ENCODE peak calls at places on chromosome 1, in ten cellular contexts. I is effector memory CD4-positive, alpha-beta T cell; S is GM19239; D is stimulated activated CD4-positive, alpha-beta T cell treated with anti-CD3 and anti-CD28 coated beads, Interleukin-2, amount 100 ng/mL, for 48 hours; R is adrenal gland; V is caudate nucleus; M is NCI-H2171 treated with DMSO at 0.1 percent for 48 hours; K is dorsolateral prefrontal cortex; C is NCI-H2107; G is activated CD4-positive, CD25-positive, alpha-beta regulatory T cell. N is an unnamed sample.
A peak's percentile ranks its signal among the peaks of the same experiment; 100 is the strongest.

GRCh38 chr1:68116643-68117235 is 66.3 kb upstream of the DIRAS3 start:
- DNase-seq in I (peak; percentile 16), S (peak; percentile 5), D (peak; percentile 41), R (peak; percentile 54), V (peak; percentile 26), M (peak; percentile 50), K (no peak), C (peak; percentile 33), G (no peak), N (no peak)

GRCh38 chr1:109927908-109928307 is 17.3 kb downstream of the CSF1 start:
- DNase-seq in I (no peak), S (no peak), D (no peak), R (peak; percentile 60), V (no peak), M (no peak), K (peak; percentile 54), C (no peak), G (no peak), N (peak; percentile 23)

GRCh38 chr1:5120559-5120958 is 466.1 kb downstream of the AJAP1 start:
- DNase-seq in I (no peak), S (no peak), D (no peak), R (no peak), V (no peak), M (no peak), K (no peak), C (no peak), G (no peak), N (no peak)

GRCh38 chr1:168008595-168008994 is 71.7 kb upstream of the MPC2 start:
- DNase-seq in I (no peak), S (no peak), D (no peak), R (no peak), V (no peak), M (no peak), K (no peak), C (no peak), G (no peak), N (no peak)

GRCh38 chr1:43760745-43761343 is 53.5 kb downstream of the ST3GAL3 start:
- DNase-seq in I (no peak), S (no peak), D (no peak), R (no peak), V (no peak), M (no peak), K (no peak), C (no peak), G (no peak), N (no peak)

GRCh38 chr1:145985502-145986439 is 10.6 kb downstream of the TXNIP start:
- DNase-seq in I (no peak), S (no peak), D (no peak), R (peak; percentile 53), V (no peak), M (peak; percentile 79), K (no peak), C (no peak), G (no peak), N (no peak)

GRCh38 chr1:154609398-154610380 is 1.7 kb upstream of the ADAR start:
- DNase-seq in I (peak; percentile 39), S (no peak), D (peak; percentile 26), R (no peak), V (no peak), M (peak; percentile 58), K (no peak), C (peak; percentile 90), G (peak; percentile 4), N (no peak)

GRCh38 chr1:54624466-54625464 is 1.4 kb upstream of the FAM151A start:
- DNase-seq in I (no peak), S (no peak), D (no peak), R (no peak), V (no peak), M (no peak), K (no peak), C (no peak), G (no peak), N (no peak)

GRCh38 chr1:184971522-184972265 is 2.6 kb downstream of the NIBAN1 start:
- DNase-seq in I (no peak), S (no peak), D (no peak), R (no peak), V (no peak), M (no peak), K (no peak), C (no peak), G (no peak), N (no peak)

GRCh38 chr1:155295183-155295941 is 5.9 kb downstream of the PKLR start:
- DNase-seq in I (no peak), S (no peak), D (no peak), R (no peak), V (no peak), M (no peak), K (no peak), C (no peak), G (no peak), N (no peak)

GRCh38 chr1:215900684-215901083 is 333.6 kb downstream of the KCTD3 start:
- DNase-seq in I (no peak), S (no peak), D (no peak), R (no peak), V (no peak), M (peak; percentile 93), K (no peak), C (no peak), G (no peak), N (no peak)

GRCh38 chr1:203148579-203148978 is 21.1 kb downstream of the ADORA1 start:
- DNase-seq in I (no peak), S (no peak), D (no peak), R (no peak), V (peak; percentile 26), M (no peak), K (no peak), C (no peak), G (no peak), N (no peak)

GRCh38 chr1:174364996-174365760 is 82.6 kb upstream of the GPR52 start:
- DNase-seq in I (no peak), S (no peak), D (no peak), R (no peak), V (peak; percentile 35), M (no peak), K (peak; percentile 54), C (no peak), G (no peak), N (no peak)

GRCh38 chr1:96842215-96842614 is 120.6 kb downstream of the PTBP2 start:
- DNase-seq in I (no peak), S (no peak), D (no peak), R (no peak), V (no peak), M (no peak), K (no peak), C (no peak), G (no peak), N (no peak)